ENCODE peak calls at places on chromosomes 4 and X, in seven cellular contexts. H, F, D, E, K, W and N are unnamed samples.

GRCh38 chrX:13933851-13934250 is 95.8 kb downstream of the GEMIN8 start:
- DNase-seq in H (no peak), F (no peak), D (no peak), E (no peak), K (no peak), W (no peak), N (no peak)

GRCh38 chr4:8278009-8278395 is 8.4 kb downstream of the HTRA3 start:
- DNase-seq in H (no peak), F (peak), D (no peak), E (peak), K (no peak), W (no peak), N (no peak)

GRCh38 chrX:1582686-1583437 is 8.5 kb upstream of the AKAP17A start:
- DNase-seq in H (no peak), F (no peak), D (no peak), E (no peak), K (peak), W (no peak), N (peak)

GRCh38 chr4:144589512-144589911 is 56.4 kb upstream of the HHIP start:
- DNase-seq in H (no peak), F (no peak), D (no peak), E (no peak), K (no peak), W (no peak), N (no peak)

GRCh38 chrX:21373637-21374162 is 518 bp upstream of the CNKSR2 start:
- DNase-seq in H (no peak), F (no peak), D (no peak), E (no peak), K (peak), W (no peak), N (no peak)

GRCh38 chr4:106034751-106035150 is 139.5 kb downstream of the NPNT start:
- DNase-seq in H (no peak), F (no peak), D (no peak), E (no peak), K (no peak), W (no peak), N (no peak)

GRCh38 chr4:128241425-128241913 is 46.1 kb downstream of the PGRMC2 start:
- DNase-seq in H (peak), F (no peak), D (no peak), E (no peak), K (peak), W (no peak), N (no peak)

GRCh38 chrX:152520653-152521052 is 69.5 kb upstream of the GABRA3 start:
- DNase-seq in H (no peak), F (no peak), D (no peak), E (no peak), K (no peak), W (no peak), N (no peak)

GRCh38 chrX:50889582-50889981 is 21.0 kb upstream of the BMP15 start:
- DNase-seq in H (no peak), F (no peak), D (no peak), E (no peak), K (no peak), W (no peak), N (no peak)

GRCh38 chr4:151671541-151672059 is 89.2 kb downstream of the GATB start:
- DNase-seq in H (no peak), F (no peak), D (peak), E (no peak), K (no peak), W (no peak), N (no peak)

GRCh38 chr4:146072381-146072780 is 103.1 kb upstream of the LSM6 start:
- DNase-seq in H (no peak), F (no peak), D (no peak), E (no peak), K (no peak), W (no peak), N (no peak)

GRCh38 chr4:85498068-85498733 is 23.3 kb downstream of the ARHGAP24 start:
- DNase-seq in H (no peak), F (peak), D (no peak), E (peak), K (no peak), W (no peak), N (peak)

GRCh38 chr4:113806850-113807249 is 45.3 kb upstream of the CAMK2D start:
- DNase-seq in H (no peak), F (no peak), D (no peak), E (no peak), K (no peak), W (no peak), N (no peak)

GRCh38 chr4:113801882-113802281 is 40.3 kb upstream of the CAMK2D start:
- DNase-seq in H (no peak), F (no peak), D (no peak), E (no peak), K (no peak), W (no peak), N (no peak)
- TF ChIP-seq EP300 in H (no peak), F (no peak), D (no peak), E (no peak), K (no peak), W (no peak), N (no peak)

GRCh38 chr4:88791274-88791673 is 93.6 kb upstream of the NAP1L5 start:
- DNase-seq in H (no peak), F (no peak), D (no peak), E (no peak), K (no peak), W (no peak), N (no peak)

GRCh38 chr4:88788424-88788823 is 90.8 kb upstream of the NAP1L5 start:
- DNase-seq in H (no peak), F (no peak), D (no peak), E (no peak), K (no peak), W (no peak), N (no peak)

GRCh38 chr4:88780389-88780788 is 82.8 kb upstream of the NAP1L5 start:
- DNase-seq in H (no peak), F (no peak), D (no peak), E (no peak), K (no peak), W (no peak), N (no peak)

DNA sequence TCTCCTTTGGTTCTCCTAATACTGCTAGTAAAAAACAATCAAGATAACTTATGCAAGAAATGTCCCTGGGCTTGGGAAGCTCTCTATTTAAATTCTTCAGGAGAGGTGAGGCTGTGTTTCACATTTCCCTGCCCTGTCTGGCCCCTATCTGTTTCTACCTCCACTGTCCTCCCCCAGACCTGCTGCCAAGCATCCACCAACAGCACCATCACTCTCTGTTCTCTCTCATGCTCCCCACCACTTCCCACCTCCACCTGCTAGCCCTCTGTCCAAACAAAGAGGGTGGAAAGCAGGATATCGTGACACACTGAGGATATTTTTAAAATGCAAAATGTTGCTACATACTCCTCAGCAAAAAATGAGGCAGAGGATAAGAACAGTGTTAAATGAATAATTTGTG is 88.4 kb upstream of the NAP1L5 start:
- DNase-seq in H (no peak), F (no peak), D (no peak), E (no peak), K (no peak), W (no peak), N (no peak)
- TF ChIP-seq POLR2A in H (no peak), F (no peak), D (no peak), E (no peak), K (no peak), W (no peak), N (no peak)

DNA sequence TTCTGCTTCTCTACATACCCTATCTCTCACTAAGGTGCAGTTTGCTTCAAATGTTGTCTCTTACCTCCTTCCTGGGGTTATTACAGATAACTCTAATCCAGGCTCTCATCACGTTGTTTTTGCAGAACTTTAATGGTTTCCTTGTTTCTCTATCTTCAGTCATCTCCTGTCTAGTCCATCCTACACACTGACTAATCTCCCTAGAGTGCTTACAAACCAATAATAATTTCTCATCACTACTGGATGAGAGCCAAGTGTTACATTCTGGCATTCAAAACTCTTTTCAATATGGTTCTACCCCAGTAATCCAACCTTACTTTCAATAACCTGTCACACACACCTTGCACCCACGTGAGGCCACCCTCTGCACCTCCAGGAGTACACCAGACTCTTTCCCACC is 86.1 kb downstream of the SYNPO2 start:
- DNase-seq in H (no peak), F (no peak), D (no peak), E (no peak), K (no peak), W (no peak), N (no peak)
- H3K27ac ChIP-seq in H (no peak), F (peak), D (no peak), E (no peak), K (no peak), W (no peak), N (peak)

GRCh38 chr4:154597798-154598774 is 7.5 kb upstream of the FGA start:
- DNase-seq in H (no peak), F (no peak), D (no peak), E (no peak), K (no peak), W (no peak), N (no peak)

GRCh38 chr4:154590329-154591006 is at the start of gene FGA:
- DNase-seq in H (no peak), F (no peak), D (no peak), E (no peak), K (peak), W (no peak), N (no peak)

GRCh38 chr4:154591890-154592289 is 1.3 kb upstream of the FGA start:
- DNase-seq in H (no peak), F (no peak), D (no peak), E (no peak), K (no peak), W (no peak), N (no peak)

GRCh38 chr4:154593868-154594267 is 3.3 kb upstream of the FGA start:
- DNase-seq in H (no peak), F (no peak), D (no peak), E (no peak), K (no peak), W (no peak), N (no peak)

DNA sequence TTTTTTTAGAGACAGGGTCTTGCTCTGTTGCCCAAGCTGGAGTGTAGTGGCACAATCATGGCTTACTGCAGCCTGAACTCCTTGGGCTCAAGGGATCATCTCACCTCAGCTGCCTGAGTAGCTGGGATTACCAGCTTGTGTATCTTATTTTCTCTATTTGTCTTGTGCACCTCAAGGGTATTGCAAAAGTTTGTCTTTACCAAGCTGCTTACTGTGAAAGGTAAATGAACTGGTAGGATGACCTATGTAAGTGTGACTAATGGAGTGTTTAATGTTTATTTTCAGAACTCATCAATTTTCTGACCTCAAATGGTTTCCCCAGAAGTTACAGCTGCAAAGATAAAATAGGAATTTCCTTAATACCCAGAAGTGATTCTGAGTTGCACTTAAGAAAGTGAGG is 5.3 kb upstream of the FGA start:
- DNase-seq in H (no peak), F (no peak), D (no peak), E (no peak), K (no peak), W (no peak), N (no peak)
- TF ChIP-seq EP300 in H (no peak), F (no peak), D (no peak), E (no peak), K (peak), W (no peak), N (no peak)

DNA sequence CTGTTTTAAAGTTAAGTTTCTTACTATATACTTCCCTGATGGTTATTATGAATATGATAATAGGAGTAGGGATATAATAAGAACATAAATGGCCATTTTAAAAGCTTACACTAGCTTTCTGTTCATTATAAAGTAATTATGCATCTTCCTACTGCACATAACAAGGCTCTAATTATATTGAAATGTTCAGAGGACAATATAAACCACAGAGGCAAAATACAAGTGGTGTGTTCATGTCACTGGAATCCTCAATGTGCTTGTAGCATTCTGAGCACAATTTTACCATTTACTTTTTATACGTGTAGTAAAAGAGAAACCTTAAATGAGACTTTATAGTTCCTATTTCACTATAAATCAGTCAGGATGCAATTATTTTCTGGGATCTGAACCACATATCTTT is 268.3 kb downstream of the TMA16 start:
- DNase-seq in H (no peak), F (no peak), D (no peak), E (no peak), K (no peak), W (no peak), N (no peak)
- TF ChIP-seq POLR2A in H (no peak), F (no peak), D (no peak), E (no peak), K (no peak), W (no peak), N (no peak)

DNA sequence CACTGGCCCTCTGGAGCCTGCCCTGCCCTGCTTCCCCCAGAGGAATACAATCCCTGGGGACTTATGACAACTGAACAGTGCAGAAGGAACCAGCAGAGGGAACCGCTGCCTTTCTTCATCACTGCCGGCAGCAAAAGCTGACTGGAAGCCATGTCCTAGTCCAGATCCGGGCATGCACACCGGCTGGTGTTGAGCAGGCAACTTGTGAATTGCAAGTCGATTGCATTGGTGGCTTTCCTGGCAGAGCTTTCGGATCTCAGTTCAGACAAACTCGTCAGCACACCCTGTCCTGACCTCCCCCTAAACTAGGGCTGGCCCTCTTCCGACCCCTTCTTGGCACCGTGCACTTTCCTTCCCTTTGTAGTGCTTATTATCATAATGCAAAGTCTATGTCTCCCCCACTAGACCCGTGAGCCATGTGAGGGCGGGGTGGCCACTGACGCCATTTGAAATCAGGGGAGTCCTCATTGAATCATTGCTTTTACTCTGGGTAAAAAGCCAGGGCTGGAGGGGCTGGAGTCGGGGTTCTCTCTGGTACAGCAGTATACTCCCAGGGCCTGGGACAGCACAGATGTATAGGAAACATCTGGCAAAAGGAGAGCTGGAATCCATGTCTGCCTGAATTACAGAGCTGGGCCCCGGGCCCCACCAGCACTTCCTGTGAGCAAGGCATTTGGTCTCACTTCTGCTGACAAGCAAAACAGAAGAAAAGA is 1.8 kb downstream of the ARHGAP4 start:
- DNase-seq in H (no peak), F (no peak), D (no peak), E (no peak), K (peak), W (no peak), N (peak)
- H3K27ac ChIP-seq in H (no peak), F (peak), D (peak), E (no peak), K (no peak), W (no peak), N (no peak)

GRCh38 chr4:3250956-3251690 is 2.2 kb downstream of the MSANTD1 start:
- DNase-seq in H (no peak), F (peak), D (no peak), E (peak), K (no peak), W (no peak), N (no peak)
- TF ChIP-seq EP300 in H (no peak), F (no peak), D (no peak), E (no peak), K (no peak), W (no peak), N (no peak)

GRCh38 chr4:52051615-52052474 is 741 bp downstream of the SPATA18 start:
- DNase-seq in H (peak), F (peak), D (no peak), E (peak), K (peak), W (no peak), N (peak)
- TF ChIP-seq POLR2A in H (peak), F (no peak), D (no peak), E (no peak), K (peak), W (no peak), N (no peak)

DNA sequence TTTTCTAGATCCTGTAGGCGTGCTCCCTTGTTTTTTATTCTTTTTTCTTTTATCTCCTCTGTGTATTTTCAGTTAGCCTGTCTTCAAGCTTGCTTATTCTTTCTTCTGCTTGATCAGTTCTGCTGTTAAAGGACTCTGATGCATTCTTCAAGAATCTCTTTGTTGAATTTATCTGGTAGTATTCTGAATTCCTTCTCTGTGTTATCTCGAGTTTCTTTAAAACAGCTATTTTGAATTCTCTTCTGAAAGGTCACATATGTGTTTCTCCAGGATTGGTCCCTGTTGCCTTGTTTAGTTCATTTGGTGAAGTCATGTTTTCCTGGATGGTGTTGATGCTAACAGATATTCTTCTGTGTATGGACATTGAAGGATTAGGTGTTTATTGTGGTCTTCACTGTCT is 15.3 kb downstream of the RAB33B start:
- DNase-seq in H (no peak), F (no peak), D (no peak), E (no peak), K (no peak), W (no peak), N (no peak)
- H3K27ac ChIP-seq in H (no peak), F (no peak), D (no peak), E (no peak), K (no peak), W (no peak), N (peak)

GRCh38 chrX:108307408-108308085 is 130.7 kb downstream of the COL4A6 start:
- DNase-seq in H (no peak), F (no peak), D (no peak), E (no peak), K (no peak), W (no peak), N (peak)
- TF ChIP-seq EP300 in H (no peak), F (no peak), D (no peak), E (no peak), K (no peak), W (no peak), N (no peak)